ENCODE peak calls at places on chromosomes 13 and 19, in four cellular contexts. Y is neural progenitor cell, B is lung, L is Peyer's patch. T is an unnamed sample.

GRCh38 chr19:58261968-58262921 is 16.5 kb upstream of the ZNF8 start:
- DNase-seq in Y (no peak), L (no peak), B (no peak), T (no peak)

GRCh38 chr19:4007836-4008539 is 452 bp downstream of the PIAS4 start:
- DNase-seq in B (no peak), L (peak), Y (peak), T (no peak)

GRCh38 chr13:106595623-106596022 is 27.7 kb upstream of the ARGLU1 start:
- DNase-seq in B (no peak), Y (no peak), L (no peak), T (no peak)

GRCh38 chr13:26253262-26253786 is 605 bp upstream of the CDK8 start:
- DNase-seq in Y (no peak), L (no peak), B (no peak), T (no peak)

GRCh38 chr13:67557642-67558241 is 327.6 kb upstream of the PCDH9 start:
- DNase-seq in L (no peak), Y (no peak), B (no peak), T (no peak)

GRCh38 chr13:51676739-51677138 is 92.5 kb downstream of the WDFY2 start:
- DNase-seq in L (no peak), Y (no peak), B (no peak), T (no peak)

GRCh38 chr13:52751196-52751595 is 11.6 kb upstream of the CNMD start:
- DNase-seq in B (no peak), Y (no peak), L (no peak), T (no peak)

GRCh38 chr13:30034448-30034795 is 184.0 kb upstream of the UBL3 start:
- DNase-seq in B (no peak), Y (no peak), L (no peak), T (no peak)

GRCh38 chr13:89066868-89067466 is 1395.8 kb downstream of the SLITRK5 start:
- DNase-seq in L (no peak), B (peak), Y (peak), T (no peak)

GRCh38 chr19:3440082-3440481 is 40.2 kb downstream of the SMIM24 start:
- DNase-seq in B (peak), L (peak), Y (peak), T (peak)

GRCh38 chr19:32231020-32231419 is 114.4 kb upstream of the ZNF507 start:
- DNase-seq in B (no peak), Y (no peak), L (no peak), T (no peak)

GRCh38 chr13:51619614-51620013 is 35.4 kb downstream of the WDFY2 start:
- DNase-seq in L (no peak), Y (no peak), B (no peak), T (no peak)

GRCh38 chr19:49565261-49565660 is 15.1 kb downstream of the NOSIP start:
- DNase-seq in L (no peak), Y (no peak), B (no peak), T (no peak)

GRCh38 chr13:23549724-23550123 is 20.5 kb upstream of the TNFRSF19 start:
- DNase-seq in L (no peak), Y (no peak), B (no peak), T (no peak)

GRCh38 chr13:23544668-23545067 is 25.5 kb upstream of the TNFRSF19 start:
- DNase-seq in L (no peak), B (no peak), Y (no peak), T (no peak)

GRCh38 chr13:23551213-23552008 is 18.8 kb upstream of the TNFRSF19 start:
- DNase-seq in B (no peak), Y (peak), L (no peak), T (no peak)

GRCh38 chr13:23550164-23550563 is 20.0 kb upstream of the TNFRSF19 start:
- DNase-seq in L (no peak), B (no peak), Y (no peak), T (no peak)

GRCh38 chr13:23547000-23547590 is 23.1 kb upstream of the TNFRSF19 start:
- DNase-seq in L (no peak), Y (peak), B (no peak), T (no peak)
- H3K4me3 ChIP-seq in L (peak), Y (peak), B (peak), T (no peak)

GRCh38 chr13:46622013-46622917 is 69.3 kb downstream of the LRCH1 start:
- DNase-seq in B (no peak), L (no peak), Y (no peak), T (no peak)

GRCh38 chr13:46624353-46624752 is 71.4 kb downstream of the LRCH1 start:
- DNase-seq in Y (no peak), B (no peak), L (no peak), T (no peak)

GRCh38 chr13:46624821-46625220 is 71.9 kb downstream of the LRCH1 start:
- DNase-seq in L (no peak), B (no peak), Y (no peak), T (no peak)

GRCh38 chr13:46621133-46621532 is 68.2 kb downstream of the LRCH1 start:
- DNase-seq in Y (no peak), L (no peak), B (no peak), T (no peak)

GRCh38 chr13:46622918-46623256 is 69.9 kb downstream of the LRCH1 start:
- DNase-seq in B (no peak), L (no peak), Y (no peak), T (no peak)
- H3K27ac ChIP-seq in B (no peak), L (peak), Y (no peak), T (no peak)

GRCh38 chr19:44685877-44686276 is 13.1 kb upstream of the CEACAM16 start:
- DNase-seq in B (no peak), L (peak), Y (no peak), T (no peak)

GRCh38 chr19:44682807-44683206 is 11.5 kb downstream of the CEACAM19 start:
- DNase-seq in L (no peak), Y (no peak), B (no peak), T (no peak)

GRCh38 chr19:44683434-44684210 is 12.3 kb downstream of the CEACAM19 start:
- DNase-seq in Y (no peak), L (no peak), B (no peak), T (no peak)

GRCh38 chr19:44686896-44687295 is 12.1 kb upstream of the CEACAM16 start:
- DNase-seq in Y (no peak), L (no peak), B (no peak), T (no peak)

DNA sequence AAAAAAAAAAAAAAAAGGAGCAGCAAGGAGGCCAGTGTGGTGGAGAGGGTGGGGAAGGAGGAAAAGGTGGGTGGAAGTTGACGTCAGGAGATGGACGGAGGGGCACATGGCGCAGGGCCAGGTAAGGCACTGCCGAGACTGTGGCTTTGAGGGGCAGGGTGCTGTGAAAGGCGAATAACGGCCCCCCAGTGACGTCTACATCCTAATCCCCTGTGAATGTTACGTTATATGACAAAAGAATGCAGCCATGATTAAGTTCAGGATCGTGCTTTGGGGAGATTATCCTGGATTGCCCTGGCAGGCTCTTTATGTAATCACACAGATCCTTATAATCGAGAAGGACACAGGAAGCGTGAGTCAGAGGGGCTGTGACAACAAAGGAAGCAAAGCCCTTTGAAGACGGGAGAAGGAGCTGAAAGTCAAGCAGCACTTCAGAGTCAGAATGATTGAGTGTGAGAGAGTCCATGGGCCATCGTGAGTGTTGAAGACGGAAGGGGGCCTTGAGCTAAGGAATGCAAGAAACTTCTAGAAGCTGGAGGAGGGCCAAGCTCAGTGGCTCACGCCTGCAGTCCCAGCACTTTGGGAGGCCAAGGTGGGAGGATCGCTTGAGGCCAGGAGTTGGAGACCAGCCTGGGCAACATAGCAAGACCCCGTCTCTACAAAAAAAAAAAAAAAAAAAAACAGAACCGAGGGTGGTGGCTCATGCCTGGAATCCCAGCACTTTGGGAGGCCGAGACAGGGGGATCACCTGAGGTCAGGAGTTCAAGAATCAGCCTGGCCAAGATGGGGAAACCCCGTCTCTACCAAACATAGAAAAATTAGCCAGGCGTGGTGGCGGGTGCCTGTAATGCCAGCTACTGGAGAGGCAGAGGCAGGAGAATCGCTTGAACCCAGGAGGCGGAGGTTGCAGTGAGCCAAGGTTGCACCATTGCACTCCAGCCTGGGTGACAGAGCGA is 13.8 kb upstream of the CEACAM16 start:
- DNase-seq in L (no peak), Y (peak), B (peak), T (no peak)
- H3K4me3 ChIP-seq in L (no peak), Y (no peak), B (no peak), T (no peak)

GRCh38 chr13:71316964-71317363 is 550.0 kb downstream of the DACH1 start:
- DNase-seq in Y (no peak), L (no peak), B (no peak), T (no peak)
- H3K27ac ChIP-seq in Y (no peak), L (no peak), B (no peak), T (no peak)

GRCh38 chr13:49499889-49500660 is 4.3 kb downstream of the PHF11 start:
- DNase-seq in B (no peak), L (no peak), Y (no peak), T (no peak)

GRCh38 chr13:49495783-49496762 is at the start of gene PHF11:
- DNase-seq in Y (peak), L (peak), B (peak), T (peak)

GRCh38 chr13:49498211-49498610 is 2.5 kb downstream of the PHF11 start:
- DNase-seq in Y (no peak), L (no peak), B (no peak), T (no peak)

GRCh38 chr13:49497272-49497671 is 1.5 kb downstream of the PHF11 start:
- DNase-seq in L (no peak), B (no peak), Y (no peak), T (no peak)

DNA sequence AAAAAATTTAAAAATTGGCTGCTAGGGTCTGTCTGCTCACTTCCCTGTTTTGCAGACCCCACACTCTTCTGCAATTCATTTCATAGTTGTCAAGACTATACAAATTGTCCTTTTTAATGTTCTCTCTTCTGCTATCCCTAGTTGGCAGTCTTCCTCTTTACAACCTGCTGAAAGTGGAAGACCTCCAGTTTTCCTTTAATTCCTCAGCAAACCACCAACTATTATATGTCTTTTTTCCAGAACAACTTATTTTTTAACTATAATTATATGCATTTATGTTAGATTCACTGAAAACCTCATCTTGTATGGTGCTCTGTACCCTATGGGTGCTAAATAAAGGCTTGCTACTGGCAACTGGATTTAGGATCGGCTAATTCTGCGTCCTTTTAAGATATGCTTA is 1.1 kb upstream of the PHF11 start:
- DNase-seq in L (no peak), Y (no peak), B (no peak), T (no peak)
- H3K4me3 ChIP-seq in L (peak), Y (peak), B (no peak), T (peak)

GRCh38 chr13:28717170-28717569 is 1.6 kb downstream of the SLC46A3 start:
- DNase-seq in L (no peak), B (no peak), Y (no peak), T (no peak)
- H3K27ac ChIP-seq in L (no peak), B (peak), Y (no peak), T (no peak)

T was measured in effector memory CD4-positive, alpha-beta T cell.